ENCODE peak calls at places on chromosomes 5 and 9, in six cellular contexts. Q, M, B, J, W and O are unnamed samples.

GRCh38 chr9:3879315-3879714 is 353.5 kb upstream of the RFX3 start:
- DNase-seq in W (no peak), M (no peak), J (no peak), B (no peak), Q (no peak), O (no peak)

GRCh38 chr9:109918359-109919163 is 138.6 kb downstream of the PALM2AKAP2 start:
- DNase-seq in B (no peak), M (peak; percentile 53), Q (peak; percentile 70), J (no peak), W (no peak), O (no peak)

GRCh38 chr9:131012396-131012917 is 3.5 kb downstream of the LAMC3 start:
- DNase-seq in M (no peak), Q (no peak), W (no peak), B (no peak), J (no peak), O (no peak)

GRCh38 chr9:109001275-109001676 is 12.0 kb downstream of the CTNNAL1 start:
- DNase-seq in W (peak; percentile 74), M (no peak), Q (no peak), B (peak; percentile 97), J (no peak), O (peak; percentile 67)

GRCh38 chr9:121505903-121506640 is 6.4 kb upstream of the GGTA1 start:
- DNase-seq in Q (no peak), M (no peak), B (no peak), J (no peak), W (no peak), O (no peak)

GRCh38 chr5:171776747-171777419 is 8.7 kb upstream of the SMIM23 start:
- DNase-seq in M (no peak), J (no peak), W (no peak), B (no peak), Q (no peak), O (no peak)

GRCh38 chr5:138649316-138649720 is 74.1 kb upstream of the HSPA9 start:
- DNase-seq in M (peak; percentile 19), Q (no peak), W (no peak), B (no peak), J (no peak), O (no peak)

GRCh38 chr5:147305147-147305546 is 70.3 kb downstream of the STK32A start:
- DNase-seq in W (no peak), M (no peak), Q (no peak), J (no peak), B (no peak), O (no peak)

GRCh38 chr5:141855265-141856029 is 22.8 kb downstream of the PCDH1 start:
- DNase-seq in B (no peak), J (peak; percentile 57), W (no peak), M (no peak), Q (no peak), O (no peak)

GRCh38 chr5:114450516-114450909 is 88.6 kb downstream of the KCNN2 start:
- DNase-seq in J (no peak), Q (no peak), W (no peak), M (no peak), B (peak; percentile 40), O (no peak)

GRCh38 chr9:136329211-136329627 is 1.9 kb downstream of the GPSM1 start:
- DNase-seq in B (no peak), W (no peak), Q (no peak), J (no peak), M (no peak), O (no peak)

GRCh38 chr9:1100945-1101344 is 50.8 kb downstream of the DMRT2 start:
- DNase-seq in M (no peak), Q (no peak), J (peak; percentile 56), W (no peak), B (peak; percentile 30), O (no peak)